ENCODE peak calls at places on chromosome 12, in seven cellular contexts. A is HCT116, V is HepG2, Q is fibroblast of lung, B is neural progenitor cell, P is SK-N-SH, Z is PC-3. F is an unnamed sample.

GRCh38 chr12:79983492-79983891 is 48.6 kb upstream of the PPP1R12A start:
- DNase-seq in A (no peak), V (no peak), Q (peak; percentile 63), B (no peak), P (no peak), Z (peak; percentile 97), F (peak; percentile 78)

GRCh38 chr12:56029666-56030293 is 8.9 kb downstream of the IKZF4 start:
- DNase-seq in A (no peak), V (peak; percentile 71), Q (peak; percentile 76), B (peak; percentile 79), P (peak; percentile 76), Z (peak; percentile 59), F (no peak)

GRCh38 chr12:72076558-72076915 is 137.9 kb downstream of the TPH2 start:
- DNase-seq in A (no peak), V (no peak), Q (no peak), B (no peak), P (no peak), Z (no peak), F (no peak)

GRCh38 chr12:2692156-2692555 is 102.6 kb upstream of the FKBP4 start:
- DNase-seq in A (no peak), V (no peak), Q (no peak), B (no peak), P (no peak), Z (no peak), F (no peak)

GRCh38 chr12:81520064-81520945 is 238.8 kb downstream of the PPFIA2 start:
- DNase-seq in A (no peak), V (peak; percentile 0), Q (peak; percentile 27), B (no peak), P (no peak), Z (no peak), F (peak; percentile 4)

GRCh38 chr12:25500651-25501050 is 52.4 kb downstream of the LMNTD1 start:
- DNase-seq in A (no peak), V (no peak), Q (no peak), B (no peak), P (no peak), Z (peak; percentile 37), F (peak; percentile 70)

GRCh38 chr12:27733052-27733656 is 22.5 kb downstream of the MRPS35 start:
- DNase-seq in A (no peak), V (peak; percentile 10), Q (peak; percentile 62), B (peak; percentile 29), P (peak; percentile 55), Z (peak; percentile 82), F (peak; percentile 9)

GRCh38 chr12:34297126-34297789 is 275.0 kb downstream of the ALG10 start:
- DNase-seq in A (no peak), V (no peak), Q (no peak), B (no peak), P (no peak), Z (no peak), F (no peak)

GRCh38 chr12:122961551-122962329 is 4.5 kb downstream of the ABCB9 start:
- DNase-seq in A (no peak), V (no peak), Q (no peak), B (no peak), P (no peak), Z (no peak), F (no peak)

GRCh38 chr12:57146925-57147640 is at the start of gene LRP1-AS:
- DNase-seq in A (no peak), V (peak; percentile 90), Q (no peak), B (no peak), P (no peak), Z (no peak), F (no peak)
- H4K20me1 ChIP-seq in A (no peaks in the 10 kb centered on the region), V (no peaks in the 10 kb centered on the region), Q (no peaks in the 10 kb centered on the region), B (peaks cover 67% of the 10 kb centered on the region), P (peaks cover 5% of the 10 kb centered on the region), Z (no peaks in the 10 kb centered on the region), F (no peaks in the 10 kb centered on the region)

GRCh38 chr12:7927470-7927869 is 8.5 kb downstream of the SLC2A3 start:
- DNase-seq in A (no peak), V (no peak), Q (no peak), B (no peak), P (no peak), Z (no peak), F (no peak)

GRCh38 chr12:7917392-7918267 is 18.4 kb downstream of the SLC2A3 start:
- DNase-seq in A (no peak), V (no peak), Q (no peak), B (no peak), P (no peak), Z (no peak), F (no peak)

GRCh38 chr12:7929069-7929792 is 6.8 kb downstream of the SLC2A3 start:
- DNase-seq in A (no peak), V (no peak), Q (no peak), B (no peak), P (no peak), Z (peak; percentile 27), F (no peak)

DNA sequence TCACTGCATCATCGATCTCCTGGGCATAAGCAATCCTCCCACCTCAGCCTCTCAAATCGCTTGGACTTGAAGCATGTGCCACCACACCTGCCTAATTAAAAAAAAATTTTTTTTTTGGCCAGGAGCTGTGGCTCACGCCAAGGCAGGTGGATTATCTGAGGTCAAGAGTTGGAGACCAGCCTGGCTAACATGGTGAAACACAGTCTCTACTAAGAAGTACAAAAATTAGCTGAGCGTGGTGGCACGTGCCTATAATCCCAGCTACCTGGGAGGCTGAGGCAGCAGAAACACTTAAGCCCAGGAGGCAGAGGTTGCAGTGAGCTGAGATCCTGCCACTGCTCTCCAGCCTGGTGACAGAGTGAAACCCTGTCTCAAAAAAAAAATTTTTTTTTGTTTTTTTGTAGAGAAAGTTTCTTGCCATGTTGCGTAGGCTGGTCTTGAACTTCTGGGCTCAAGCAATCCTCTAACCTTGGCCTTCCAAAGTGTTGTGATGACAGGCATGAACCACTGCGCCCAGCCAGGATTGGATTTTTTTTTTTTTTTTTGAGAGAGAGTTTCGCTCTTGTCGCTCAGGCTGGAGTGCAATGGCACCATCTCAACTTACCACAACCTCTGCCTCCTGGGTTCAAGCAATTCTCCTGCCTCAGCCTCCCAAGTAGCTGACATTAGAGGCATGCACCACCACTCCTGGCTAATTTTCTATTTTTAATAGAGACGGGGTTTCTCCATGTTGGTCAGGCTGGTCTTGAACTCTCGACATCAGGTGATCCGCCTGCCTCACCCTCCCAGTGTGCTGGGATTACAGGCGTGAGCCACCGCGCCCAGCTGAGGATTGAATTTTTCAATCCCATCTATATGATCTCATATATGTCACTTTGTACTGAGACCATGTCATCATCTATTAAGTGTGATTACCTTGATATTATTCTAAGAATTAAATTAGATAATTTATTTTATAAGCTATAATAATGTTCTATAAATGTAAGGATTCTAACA is 12.4 kb downstream of the SLC2A3 start:
- DNase-seq in A (no peak), V (no peak), Q (no peak), B (no peak), P (no peak), Z (no peak), F (no peak)
- H3K4me1 ChIP-seq in A (no peaks in the 10 kb centered on the region), V (peaks cover 80% of the 10 kb centered on the region), Q (no peaks in the 10 kb centered on the region), B (no peaks in the 10 kb centered on the region), P (no peaks in the 10 kb centered on the region), Z (no peaks in the 10 kb centered on the region), F (peaks cover 4% of the 10 kb centered on the region)

DNA sequence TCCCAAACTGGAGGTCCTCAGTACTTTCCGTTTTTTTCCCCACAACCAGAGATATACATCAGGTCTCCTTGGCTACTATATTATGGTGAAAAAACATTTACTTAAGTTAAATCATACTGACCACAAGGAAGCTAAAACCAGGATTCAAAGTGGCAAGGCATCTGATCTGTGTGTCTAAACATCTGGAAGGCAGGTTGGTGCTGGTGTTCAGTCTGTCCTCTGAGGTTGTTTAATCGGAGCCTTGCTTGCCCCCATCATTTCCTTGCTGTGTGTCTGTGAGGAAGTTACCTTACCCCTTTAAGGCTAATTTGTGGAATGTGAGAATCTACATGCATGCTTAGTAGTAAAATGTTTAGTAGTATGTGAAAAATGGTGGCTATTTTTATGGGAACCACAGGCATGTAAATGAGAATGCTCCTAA is 75.6 kb downstream of the GALNT4 start:
- DNase-seq in A (no peak), V (no peak), Q (no peak), B (no peak), P (no peak), Z (peak; percentile 23), F (peak; percentile 43)
- H4K20me1 ChIP-seq in A (no peaks in the 10 kb centered on the region), V (no peaks in the 10 kb centered on the region), Q (no peaks in the 10 kb centered on the region), B (no peaks in the 10 kb centered on the region), P (no peaks in the 10 kb centered on the region), Z (no peaks in the 10 kb centered on the region), F (no peaks in the 10 kb centered on the region)

GRCh38 chr12:47887529-47887928 is 17.3 kb downstream of the VDR start:
- DNase-seq in A (no peak), V (no peak), Q (no peak), B (no peak), P (no peak), Z (no peak), F (no peak)
- H3K4me1 ChIP-seq in A (no peaks in the 10 kb centered on the region), V (peaks cover 33% of the 10 kb centered on the region), Q (peaks cover 11% of the 10 kb centered on the region), B (peaks cover 8% of the 10 kb centered on the region), P (peaks cover 9% of the 10 kb centered on the region), Z (no peaks in the 10 kb centered on the region), F (peaks cover 33% of the 10 kb centered on the region)

GRCh38 chr12:57835366-57836288 is 10.9 kb downstream of the CTDSP2 start:
- DNase-seq in A (no peak), V (no peak), Q (no peak), B (no peak), P (no peak), Z (no peak), F (no peak)

GRCh38 chr12:57830393-57830792 is 11.9 kb upstream of the AVIL start:
- DNase-seq in A (no peak), V (no peak), Q (no peak), B (no peak), P (no peak), Z (no peak), F (no peak)

GRCh38 chr12:57834086-57834876 is 12.2 kb downstream of the CTDSP2 start:
- DNase-seq in A (no peak), V (no peak), Q (no peak), B (peak; percentile 86), P (no peak), Z (no peak), F (no peak)

GRCh38 chr12:57833672-57834071 is 12.9 kb downstream of the CTDSP2 start:
- DNase-seq in A (no peak), V (no peak), Q (no peak), B (no peak), P (no peak), Z (no peak), F (no peak)

GRCh38 chr12:57832966-57833365 is 13.6 kb downstream of the CTDSP2 start:
- DNase-seq in A (no peak), V (no peak), Q (no peak), B (peak; percentile 88), P (no peak), Z (no peak), F (no peak)
- H4K20me1 ChIP-seq in A (no peaks in the 10 kb centered on the region), V (peaks cover 91% of the 10 kb centered on the region), Q (peaks cover 3% of the 10 kb centered on the region), B (peaks cover 98% of the 10 kb centered on the region), P (peaks cover 99% of the 10 kb centered on the region), Z (peaks cover 27% of the 10 kb centered on the region), F (no peaks in the 10 kb centered on the region)

GRCh38 chr12:53414756-53415417 is 8.8 kb upstream of the AMHR2 start:
- DNase-seq in A (no peak), V (no peak), Q (no peak), B (peak; percentile 26), P (peak; percentile 58), Z (no peak), F (no peak)
- H3K4me1 ChIP-seq in A (peaks cover 14% of the 10 kb centered on the region), V (peaks cover 29% of the 10 kb centered on the region), Q (peaks cover 2% of the 10 kb centered on the region), B (peaks cover 43% of the 10 kb centered on the region), P (peaks cover 45% of the 10 kb centered on the region), Z (peaks cover 5% of the 10 kb centered on the region), F (no peaks in the 10 kb centered on the region)